ENCODE peak calls at places on chromosome 16, in four cellular contexts. F is choroid plexus epithelial cell; V is CD8-positive, alpha-beta T cell; B is GDM1. D is an unnamed sample.

GRCh38 chr16:23835390-23836077 is at the start of gene PRKCB:
- DNase-seq in V (peak), F (peak), B (peak), D (peak)

GRCh38 chr16:4624827-4625616 is 396 bp downstream of the MGRN1 start:
- DNase-seq in F (peak), B (no peak), V (peak), D (peak)

GRCh38 chr16:83586036-83586810 is 221.6 kb upstream of the HSBP1 start:
- DNase-seq in F (peak), B (no peak), V (no peak), D (no peak)

GRCh38 chr16:9296273-9296593 is 204.8 kb downstream of the HAPSTR1 start:
- DNase-seq in B (no peak), V (no peak), F (no peak), D (no peak)

GRCh38 chr16:79628501-79628975 is 28.0 kb upstream of the MAF start:
- DNase-seq in F (peak), V (no peak), B (no peak), D (no peak)

GRCh38 chr16:67969286-67970039 is 1.0 kb upstream of the SLC12A4 start:
- DNase-seq in V (no peak), B (no peak), F (peak), D (no peak)

GRCh38 chr16:75048051-75048450 is 49.2 kb downstream of the ZNRF1 start:
- DNase-seq in V (no peak), F (no peak), B (no peak), D (peak)

GRCh38 chr16:70578035-70578434 is 54.4 kb downstream of the SF3B3 start:
- DNase-seq in V (no peak), F (no peak), B (no peak), D (no peak)

GRCh38 chr16:30829130-30830071 is 42.4 kb upstream of the ZNF629 start:
- DNase-seq in F (peak), B (no peak), V (no peak), D (no peak)

GRCh38 chr16:68902376-68903345 is 59.3 kb downstream of the TANGO6 start:
- DNase-seq in B (no peak), F (peak), V (no peak), D (peak)

GRCh38 chr16:3825103-3825502 is 55.4 kb downstream of the CREBBP start:
- DNase-seq in B (no peak), F (peak), V (no peak), D (no peak)

GRCh38 chr16:49487746-49488145 is 114.1 kb downstream of the C16orf78 start:
- DNase-seq in F (no peak), V (no peak), B (no peak), D (no peak)

GRCh38 chr16:11049396-11050059 is 105.2 kb downstream of the CLEC16A start:
- DNase-seq in B (no peak), F (no peak), V (no peak), D (no peak)

GRCh38 chr16:78744099-78744498 is 644.6 kb downstream of the WWOX start:
- DNase-seq in F (no peak), B (no peak), V (no peak), D (no peak)

GRCh38 chr16:65044861-65045260 is 77.0 kb downstream of the CDH11 start:
- DNase-seq in F (peak), B (no peak), V (no peak), D (no peak)

D was measured in dermis blood vessel endothelial cell.